ENCODE peak calls at places on chromosomes 5 and 9, in ten cellular contexts. I is transverse colon, N is prostate gland, B is HepG2, F is heart left ventricle, C is ovary, H is A549, E is right lobe of liver, W is stomach, M is HCT116. Q is an unnamed sample.

GRCh38 chr5:10625700-10626472 is 62.0 kb downstream of the ANKRD33B start:
- DNase-seq in C (no peak), I (no peak), M (no peak), B (no peak), W (no peak), E (no peak), F (no peak), N (no peak), H (no peak), Q (no peak)

GRCh38 chr9:98575379-98576346 is 133.1 kb downstream of the GABBR2 start:
- DNase-seq in C (no peak), W (peak), E (no peak), H (no peak), M (no peak), F (no peak), B (no peak), I (no peak), N (no peak), Q (no peak)

GRCh38 chr5:20680718-20681302 is 692.8 kb upstream of the CDH18 start:
- DNase-seq in N (no peak), F (no peak), M (no peak), C (no peak), H (no peak), I (no peak), B (no peak), W (no peak), E (no peak), Q (no peak)

GRCh38 chr9:107176701-107177100 is 106.4 kb upstream of the RAD23B start:
- DNase-seq in W (no peak), I (no peak), B (no peak), F (no peak), H (no peak), E (no peak), N (no peak), M (no peak), C (no peak), Q (no peak)

GRCh38 chr5:10685103-10685502 is 75.9 kb downstream of the DAP start:
- DNase-seq in M (no peak), F (no peak), B (no peak), H (no peak), C (no peak), I (no peak), E (no peak), W (no peak), N (no peak), Q (no peak)

GRCh38 chr9:14021871-14022525 is 291.9 kb downstream of the NFIB start:
- DNase-seq in F (no peak), I (no peak), H (no peak), B (no peak), M (no peak), C (no peak), W (no peak), E (no peak), N (no peak), Q (no peak)

GRCh38 chr5:59661306-59661705 is 232.2 kb downstream of the PDE4D start:
- DNase-seq in W (no peak), H (no peak), C (no peak), N (no peak), M (no peak), E (no peak), I (no peak), B (peak), F (no peak), Q (no peak)

GRCh38 chr5:66511491-66511890 is 84.7 kb upstream of the MAST4 start:
- DNase-seq in I (no peak), B (no peak), C (no peak), W (no peak), F (no peak), N (no peak), M (no peak), E (no peak), H (no peak), Q (no peak)

GRCh38 chr5:172906436-172906835 is 52.8 kb upstream of the RPL26L1 start:
- DNase-seq in N (no peak), M (no peak), H (no peak), C (no peak), W (no peak), F (no peak), B (no peak), I (no peak), E (no peak), Q (no peak)

GRCh38 chr5:82274343-82275266 is 3.5 kb downstream of the RPS23 start:
- DNase-seq in M (no peak), W (no peak), I (no peak), N (no peak), H (no peak), B (no peak), F (peak), E (no peak), C (no peak), Q (no peak)

GRCh38 chr5:30690931-30691330 is 502.6 kb upstream of the CDH6 start:
- DNase-seq in N (no peak), B (no peak), I (no peak), H (no peak), F (no peak), C (no peak), E (no peak), W (no peak), M (no peak), Q (no peak)

GRCh38 chr5:53890490-53890889 is 330.1 kb downstream of the NDUFS4 start:
- DNase-seq in E (no peak), B (no peak), M (no peak), I (no peak), W (no peak), F (no peak), C (no peak), H (no peak), N (no peak), Q (no peak)

GRCh38 chr9:89606049-89606481 is 1.3 kb downstream of the GADD45G start:
- DNase-seq in M (no peak), H (peak), W (peak), C (peak), N (peak), I (peak), E (peak), B (peak), F (peak), Q (no peak)

GRCh38 chr5:140221697-140222223 is 46.8 kb downstream of the CYSTM1 start:
- DNase-seq in C (no peak), E (no peak), B (no peak), M (peak), I (no peak), H (peak), F (no peak), N (no peak), W (no peak), Q (no peak)

GRCh38 chr5:99032234-99033013 is 103.6 kb upstream of the CHD1 start:
- DNase-seq in M (peak), E (no peak), I (peak), C (peak), N (peak), H (peak), W (peak), F (no peak), B (peak), Q (no peak)

GRCh38 chr5:137782055-137782454 is 27.9 kb upstream of the HNRNPA0 start:
- DNase-seq in B (no peak), H (no peak), C (no peak), F (no peak), E (no peak), I (no peak), W (no peak), N (no peak), M (no peak), Q (no peak)

GRCh38 chr5:171223927-171224326 is 85.1 kb upstream of the TLX3 start:
- DNase-seq in H (no peak), W (no peak), F (no peak), C (no peak), N (no peak), M (no peak), I (no peak), E (no peak), B (no peak), Q (no peak)

GRCh38 chr5:114223866-114224265 is 138.0 kb upstream of the KCNN2 start:
- DNase-seq in F (no peak), N (no peak), E (no peak), C (no peak), M (peak), B (peak), H (no peak), I (no peak), W (no peak), Q (no peak)

GRCh38 chr5:157108961-157109360 is at the start of gene HAVCR2:
- DNase-seq in N (peak), H (no peak), W (peak), M (no peak), C (no peak), I (peak), F (no peak), E (peak), B (no peak), Q (no peak)

GRCh38 chr5:66810151-66810550 is 214.0 kb downstream of the MAST4 start:
- DNase-seq in F (no peak), W (no peak), H (no peak), E (no peak), I (no peak), N (no peak), M (no peak), C (no peak), B (no peak), Q (no peak)

GRCh38 chr9:90641868-90642558 is 611 bp downstream of the DIRAS2 start:
- DNase-seq in C (no peak), M (no peak), F (no peak), N (no peak), B (no peak), H (no peak), E (no peak), I (no peak), W (no peak), Q (no peak)

GRCh38 chr5:8770431-8770830 is 775.4 kb downstream of the SEMA5A start:
- DNase-seq in B (no peak), H (no peak), W (no peak), F (no peak), I (no peak), N (no peak), C (no peak), E (no peak), M (no peak), Q (no peak)

GRCh38 chr5:133421394-133421793 is 190.9 kb downstream of the FSTL4 start:
- DNase-seq in M (no peak), E (no peak), N (no peak), W (no peak), H (peak), I (no peak), B (no peak), C (no peak), F (no peak), Q (no peak)

DNA sequence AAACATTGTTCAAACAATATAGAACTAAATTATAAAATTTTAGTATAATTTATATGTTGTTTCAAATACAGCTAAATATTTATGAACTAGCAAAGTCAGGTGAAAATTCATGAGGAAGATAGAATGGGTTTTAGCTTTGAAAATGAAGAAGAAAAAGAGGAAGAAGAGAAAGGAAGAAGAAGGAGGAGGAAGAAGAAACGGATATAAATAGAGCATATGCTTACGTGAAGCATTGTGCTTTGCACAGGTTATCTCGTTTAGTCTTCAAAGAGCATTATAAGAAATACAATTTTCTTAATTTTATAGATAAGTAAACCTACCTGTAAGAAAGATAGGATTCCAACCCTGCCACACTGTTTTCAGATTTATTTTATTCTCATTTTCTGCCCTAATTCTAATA is 620.6 kb upstream of the DAB2 start:
- DNase-seq in F (no peak), B (no peak), E (no peak), N (no peak), I (no peak), C (no peak), M (no peak), H (no peak), W (no peak), Q (no peak)
- TF ChIP-seq POLR2A in F (no peak), B (no peak), E (no peak), N (no peak), I (no peak), C (no peak), M (no peak), H (no peak), W (no peak), Q (no peak)

GRCh38 chr9:92151691-92152393 is 36.6 kb upstream of the SPTLC1 start:
- DNase-seq in W (no peak), N (peak), I (no peak), F (no peak), C (no peak), H (no peak), B (no peak), M (no peak), E (no peak), Q (no peak)

GRCh38 chr9:92146610-92147009 is 31.4 kb upstream of the SPTLC1 start:
- DNase-seq in M (no peak), W (no peak), N (no peak), I (no peak), B (no peak), C (peak), H (no peak), F (no peak), E (no peak), Q (no peak)

GRCh38 chr9:92142329-92142728 is 27.1 kb upstream of the SPTLC1 start:
- DNase-seq in H (no peak), N (no peak), F (no peak), B (no peak), I (no peak), C (no peak), E (no peak), M (no peak), W (no peak), Q (no peak)

GRCh38 chr9:92147854-92148184 is 32.6 kb upstream of the SPTLC1 start:
- DNase-seq in W (no peak), B (no peak), M (no peak), N (no peak), C (no peak), H (no peak), F (no peak), E (no peak), I (no peak), Q (no peak)

DNA sequence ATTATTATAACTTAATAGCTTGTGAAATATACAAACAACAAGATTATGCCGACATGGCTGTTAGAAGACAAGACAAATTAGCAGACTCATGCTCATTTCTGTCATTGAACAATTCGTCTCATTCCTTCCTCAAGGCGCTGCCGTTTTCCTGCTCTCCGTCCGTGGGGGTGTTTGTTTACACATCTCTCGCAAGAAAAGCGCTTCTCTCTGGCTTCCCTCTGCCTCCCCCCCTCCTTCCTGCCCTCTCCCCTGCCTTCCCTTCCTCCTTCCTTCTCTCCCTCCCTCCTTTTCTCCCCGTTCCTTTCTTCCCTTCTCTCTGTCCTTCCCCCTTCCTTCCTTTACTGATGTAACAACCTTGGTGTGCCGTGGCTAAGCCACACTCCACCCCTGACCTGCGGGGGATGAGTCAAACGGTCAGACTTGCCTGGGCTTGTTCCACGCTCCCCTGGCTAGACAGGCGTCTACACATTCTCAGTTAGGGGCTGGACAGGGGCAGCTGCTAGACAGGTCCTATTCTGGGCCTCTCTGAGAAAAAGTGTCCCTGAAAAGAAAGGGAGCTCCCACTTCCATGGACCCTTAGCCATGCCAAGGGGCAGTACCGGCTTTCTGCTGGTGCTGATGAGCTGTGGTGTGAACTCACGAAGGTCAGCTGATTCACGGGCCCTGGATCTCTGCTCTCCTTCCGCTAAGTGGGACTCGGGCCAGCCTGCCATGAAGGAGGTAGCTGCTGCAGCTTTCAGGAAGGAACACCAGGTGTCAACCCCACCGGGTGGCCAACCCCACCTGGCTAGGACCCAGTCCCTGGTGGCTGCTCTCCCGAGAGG is 32.0 kb upstream of the SPTLC1 start:
- DNase-seq in E (no peak), H (peak), F (no peak), N (no peak), M (peak), I (peak), C (peak), B (no peak), W (no peak), Q (no peak)
- TF ChIP-seq CTCF in E (no peak), H (no peak), F (no peak), N (no peak), M (no peak), I (no peak), C (peak), B (no peak), W (no peak), Q (no peak)

GRCh38 chr9:116155700-116156045 is 2.1 kb downstream of the PAPPA start:
- DNase-seq in W (no peak), I (no peak), B (no peak), N (no peak), H (no peak), C (peak), F (no peak), M (no peak), E (no peak), Q (no peak)
- H3K4me3 ChIP-seq in W (peak), I (no peak), B (no peak), N (peak), H (peak), C (peak), F (no peak), M (no peak), E (peak), Q (peak)

GRCh38 chr5:43514471-43514815 is 505 bp downstream of the C5orf34 start:
- DNase-seq in F (no peak), M (no peak), H (peak), N (no peak), W (no peak), I (no peak), E (no peak), B (peak), C (no peak), Q (no peak)

GRCh38 chr5:43515678-43516048 is 715 bp upstream of the C5orf34 start:
- DNase-seq in M (no peak), I (no peak), E (no peak), C (no peak), F (no peak), H (no peak), B (no peak), W (no peak), N (no peak), Q (no peak)

GRCh38 chr5:43520615-43521014 is 5.7 kb upstream of the C5orf34 start:
- DNase-seq in B (no peak), C (no peak), M (no peak), H (no peak), N (no peak), I (no peak), E (no peak), F (no peak), W (no peak), Q (no peak)

GRCh38 chr5:43514816-43515677 is at the start of gene C5orf34:
- DNase-seq in F (peak), M (peak), E (peak), N (peak), I (peak), H (peak), B (peak), W (peak), C (peak), Q (peak)
- TF ChIP-seq POLR2A in F (no peak), M (peak), E (peak), N (peak), I (peak), H (peak), B (peak), W (no peak), C (peak), Q (peak)

GRCh38 chr5:2415678-2416077 is 335.8 kb downstream of the IRX2 start:
- DNase-seq in N (no peak), C (no peak), B (no peak), W (no peak), E (no peak), I (no peak), H (no peak), F (peak), M (no peak), Q (no peak)
- TF ChIP-seq CTCF in N (no peak), C (no peak), B (peak), W (no peak), E (no peak), I (no peak), H (no peak), F (no peak), M (no peak), Q (no peak)

GRCh38 chr9:137421838-137422667 is 909 bp downstream of the EXD3 start:
- DNase-seq in N (no peak), H (no peak), F (no peak), M (no peak), W (no peak), I (no peak), C (no peak), B (no peak), E (no peak), Q (no peak)

GRCh38 chr9:137416563-137417151 is 6.3 kb downstream of the EXD3 start:
- DNase-seq in M (no peak), B (no peak), I (no peak), N (no peak), W (no peak), C (no peak), H (no peak), E (no peak), F (peak), Q (no peak)

GRCh38 chr9:137415451-137415850 is 7.5 kb downstream of the EXD3 start:
- DNase-seq in N (no peak), E (no peak), W (no peak), F (no peak), C (no peak), M (no peak), H (no peak), I (no peak), B (no peak), Q (no peak)

GRCh38 chr9:137416006-137416562 is 6.9 kb downstream of the EXD3 start:
- DNase-seq in W (no peak), H (no peak), N (no peak), I (no peak), B (no peak), E (no peak), C (no peak), M (no peak), F (peak), Q (no peak)

GRCh38 chr9:137417161-137418021 is 5.6 kb downstream of the EXD3 start:
- DNase-seq in E (peak), M (no peak), H (no peak), I (no peak), W (no peak), N (no peak), B (no peak), F (peak), C (no peak), Q (no peak)
- H3K4me3 ChIP-seq in E (peak), M (no peak), H (no peak), I (no peak), W (peak), N (peak), B (no peak), F (peak), C (no peak), Q (no peak)

DNA sequence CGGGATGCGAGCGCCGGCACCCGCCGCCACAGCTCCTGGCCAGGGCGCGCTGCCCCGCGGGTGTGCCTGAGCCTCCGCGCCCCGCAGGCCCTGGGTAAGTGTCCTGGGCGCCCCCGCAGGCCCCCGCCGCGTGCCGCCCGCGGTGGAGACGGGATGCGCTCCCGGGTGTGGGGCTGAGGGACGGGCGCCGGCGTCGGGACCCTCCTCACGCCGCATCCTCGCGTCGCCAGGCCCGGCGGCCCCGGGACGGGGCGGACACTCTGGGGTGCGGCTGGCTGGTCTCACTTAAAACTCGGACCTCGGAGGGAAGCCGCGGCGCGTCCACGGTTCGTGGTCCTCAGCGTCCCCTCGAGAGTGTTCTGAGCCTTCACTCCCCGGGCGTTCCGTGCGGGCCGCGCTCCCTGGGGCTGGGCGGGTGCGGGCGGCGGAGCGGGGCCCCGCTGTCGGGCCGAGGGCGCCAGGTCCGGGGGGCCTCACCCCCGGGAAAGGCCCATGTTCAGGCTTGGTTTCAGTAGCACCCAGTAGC is 275 bp downstream of the AHRR start:
- DNase-seq in N (no peak), E (no peak), B (no peak), I (no peak), W (no peak), H (no peak), M (no peak), C (no peak), F (no peak), Q (no peak)
- TF ChIP-seq POLR2A in N (no peak), E (no peak), B (no peak), I (no peak), W (no peak), H (no peak), M (no peak), C (no peak), F (no peak), Q (no peak)